ENCODE peak calls at places on chromosomes 4 and X, in five cellular contexts. One of them, this sample, is unnamed.

GRCh38 chrX:139246295-139246694 is 284.2 kb upstream of the F9 start:
- DNase-seq in GM23248: peak; percentile 45
- DNase-seq in NCI-H1092: no peak
- DNase-seq in activated T-helper 1 cell treated with anti-CD3 and anti-CD28 coated beads, Interleukin-12 subunit alpha, Interleukin-12 subunit beta, Interleukin-2, Interleukin-4 antibody, amounts not matched to agents 30 ng/mL and 10 ng/mL and 1 ng/mL, durations not matched to agents 14 hours and 24 hours and 36 hours: no peak
- DNase-seq in H4: no peak
- DNase-seq in this sample: no peak

GRCh38 chr4:121519236-121519838 is 138.5 kb upstream of the QRFPR start:
- DNase-seq in GM23248: no peak
- DNase-seq in NCI-H1092: no peak
- DNase-seq in activated T-helper 1 cell treated with anti-CD3 and anti-CD28 coated beads, Interleukin-12 subunit alpha, Interleukin-12 subunit beta, Interleukin-2, Interleukin-4 antibody, amounts not matched to agents 30 ng/mL and 10 ng/mL and 1 ng/mL, durations not matched to agents 14 hours and 24 hours and 36 hours: no peak
- DNase-seq in H4: no peak
- DNase-seq in this sample: no peak

GRCh38 chr4:167885872-167886271 is 206.5 kb upstream of the ANXA10 start:
- DNase-seq in GM23248: no peak
- DNase-seq in NCI-H1092: no peak
- DNase-seq in activated T-helper 1 cell treated with anti-CD3 and anti-CD28 coated beads, Interleukin-12 subunit alpha, Interleukin-12 subunit beta, Interleukin-2, Interleukin-4 antibody, amounts not matched to agents 30 ng/mL and 10 ng/mL and 1 ng/mL, durations not matched to agents 14 hours and 24 hours and 36 hours: no peak
- DNase-seq in H4: no peak
- DNase-seq in this sample: no peak

GRCh38 chr4:77635246-77635645 is 29.6 kb downstream of the CXCL13 start:
- DNase-seq in GM23248: no peak
- DNase-seq in NCI-H1092: no peak
- DNase-seq in activated T-helper 1 cell treated with anti-CD3 and anti-CD28 coated beads, Interleukin-12 subunit alpha, Interleukin-12 subunit beta, Interleukin-2, Interleukin-4 antibody, amounts not matched to agents 30 ng/mL and 10 ng/mL and 1 ng/mL, durations not matched to agents 14 hours and 24 hours and 36 hours: no peak
- DNase-seq in H4: no peak
- DNase-seq in this sample: no peak

GRCh38 chrX:37686348-37686736 is 751 bp downstream of the XK start:
- DNase-seq in GM23248: no peak
- DNase-seq in NCI-H1092: no peak
- DNase-seq in activated T-helper 1 cell treated with anti-CD3 and anti-CD28 coated beads, Interleukin-12 subunit alpha, Interleukin-12 subunit beta, Interleukin-2, Interleukin-4 antibody, amounts not matched to agents 30 ng/mL and 10 ng/mL and 1 ng/mL, durations not matched to agents 14 hours and 24 hours and 36 hours: no peak
- DNase-seq in H4: no peak
- DNase-seq in this sample: no peak

GRCh38 chrX:72308566-72309296 is 3.0 kb upstream of the CITED1 start:
- DNase-seq in GM23248: peak; percentile 68
- DNase-seq in NCI-H1092: peak; percentile 59
- DNase-seq in activated T-helper 1 cell treated with anti-CD3 and anti-CD28 coated beads, Interleukin-12 subunit alpha, Interleukin-12 subunit beta, Interleukin-2, Interleukin-4 antibody, amounts not matched to agents 30 ng/mL and 10 ng/mL and 1 ng/mL, durations not matched to agents 14 hours and 24 hours and 36 hours: peak; percentile 10
- DNase-seq in H4: peak; percentile 57
- DNase-seq in this sample: no peak

GRCh38 chrX:130260316-130260715 is 8.4 kb downstream of the ZNF280C start:
- DNase-seq in GM23248: peak; percentile 2
- DNase-seq in NCI-H1092: no peak
- DNase-seq in activated T-helper 1 cell treated with anti-CD3 and anti-CD28 coated beads, Interleukin-12 subunit alpha, Interleukin-12 subunit beta, Interleukin-2, Interleukin-4 antibody, amounts not matched to agents 30 ng/mL and 10 ng/mL and 1 ng/mL, durations not matched to agents 14 hours and 24 hours and 36 hours: no peak
- DNase-seq in H4: no peak
- DNase-seq in this sample: no peak

GRCh38 chr4:184387351-184387750 is 87.0 kb downstream of the IRF2 start:
- DNase-seq in GM23248: no peak
- DNase-seq in NCI-H1092: no peak
- DNase-seq in activated T-helper 1 cell treated with anti-CD3 and anti-CD28 coated beads, Interleukin-12 subunit alpha, Interleukin-12 subunit beta, Interleukin-2, Interleukin-4 antibody, amounts not matched to agents 30 ng/mL and 10 ng/mL and 1 ng/mL, durations not matched to agents 14 hours and 24 hours and 36 hours: no peak
- DNase-seq in H4: no peak
- DNase-seq in this sample: no peak

GRCh38 chr4:123133397-123134050 is 211.1 kb upstream of the NUDT6 start:
- DNase-seq in GM23248: no peak
- DNase-seq in NCI-H1092: no peak
- DNase-seq in activated T-helper 1 cell treated with anti-CD3 and anti-CD28 coated beads, Interleukin-12 subunit alpha, Interleukin-12 subunit beta, Interleukin-2, Interleukin-4 antibody, amounts not matched to agents 30 ng/mL and 10 ng/mL and 1 ng/mL, durations not matched to agents 14 hours and 24 hours and 36 hours: no peak
- DNase-seq in H4: no peak
- DNase-seq in this sample: no peak

GRCh38 chr4:150826302-150826701 is 188.8 kb downstream of the LRBA start:
- DNase-seq in GM23248: no peak
- DNase-seq in NCI-H1092: no peak
- DNase-seq in activated T-helper 1 cell treated with anti-CD3 and anti-CD28 coated beads, Interleukin-12 subunit alpha, Interleukin-12 subunit beta, Interleukin-2, Interleukin-4 antibody, amounts not matched to agents 30 ng/mL and 10 ng/mL and 1 ng/mL, durations not matched to agents 14 hours and 24 hours and 36 hours: no peak
- DNase-seq in H4: no peak
- DNase-seq in this sample: no peak

GRCh38 chrX:124042042-124042441 is 80.5 kb downstream of the STAG2 start:
- DNase-seq in GM23248: no peak
- DNase-seq in NCI-H1092: no peak
- DNase-seq in activated T-helper 1 cell treated with anti-CD3 and anti-CD28 coated beads, Interleukin-12 subunit alpha, Interleukin-12 subunit beta, Interleukin-2, Interleukin-4 antibody, amounts not matched to agents 30 ng/mL and 10 ng/mL and 1 ng/mL, durations not matched to agents 14 hours and 24 hours and 36 hours: no peak
- DNase-seq in H4: no peak
- DNase-seq in this sample: no peak

GRCh38 chrX:129654652-129655546 is at the start of gene APLN:
- DNase-seq in GM23248: peak; percentile 68
- DNase-seq in NCI-H1092: peak; percentile 51
- DNase-seq in activated T-helper 1 cell treated with anti-CD3 and anti-CD28 coated beads, Interleukin-12 subunit alpha, Interleukin-12 subunit beta, Interleukin-2, Interleukin-4 antibody, amounts not matched to agents 30 ng/mL and 10 ng/mL and 1 ng/mL, durations not matched to agents 14 hours and 24 hours and 36 hours: no peak
- DNase-seq in H4: peak; percentile 16
- DNase-seq in this sample: no peak

GRCh38 chr4:3422808-3423297 is 18.9 kb upstream of the HGFAC start:
- DNase-seq in GM23248: no peak
- DNase-seq in NCI-H1092: no peak
- DNase-seq in activated T-helper 1 cell treated with anti-CD3 and anti-CD28 coated beads, Interleukin-12 subunit alpha, Interleukin-12 subunit beta, Interleukin-2, Interleukin-4 antibody, amounts not matched to agents 30 ng/mL and 10 ng/mL and 1 ng/mL, durations not matched to agents 14 hours and 24 hours and 36 hours: no peak
- DNase-seq in H4: no peak
- DNase-seq in this sample: no peak

GRCh38 chr4:78552398-78553396 is 1.1 kb downstream of the ANXA3 start:
- DNase-seq in GM23248: no peak
- DNase-seq in NCI-H1092: no peak
- DNase-seq in activated T-helper 1 cell treated with anti-CD3 and anti-CD28 coated beads, Interleukin-12 subunit alpha, Interleukin-12 subunit beta, Interleukin-2, Interleukin-4 antibody, amounts not matched to agents 30 ng/mL and 10 ng/mL and 1 ng/mL, durations not matched to agents 14 hours and 24 hours and 36 hours: no peak
- DNase-seq in H4: peak; percentile 45
- DNase-seq in this sample: no peak

GRCh38 chr4:55545681-55546632 is 752 bp downstream of the CLOCK start:
- DNase-seq in GM23248: peak; percentile 88
- DNase-seq in NCI-H1092: peak; percentile 77
- DNase-seq in activated T-helper 1 cell treated with anti-CD3 and anti-CD28 coated beads, Interleukin-12 subunit alpha, Interleukin-12 subunit beta, Interleukin-2, Interleukin-4 antibody, amounts not matched to agents 30 ng/mL and 10 ng/mL and 1 ng/mL, durations not matched to agents 14 hours and 24 hours and 36 hours: peak; percentile 48
- DNase-seq in H4: peak; percentile 53
- DNase-seq in this sample: no peak

GRCh38 chr4:74934016-74934821 is 1.3 kb downstream of the PARM1 start:
- DNase-seq in GM23248: peak; percentile 57
- DNase-seq in NCI-H1092: no peak
- DNase-seq in activated T-helper 1 cell treated with anti-CD3 and anti-CD28 coated beads, Interleukin-12 subunit alpha, Interleukin-12 subunit beta, Interleukin-2, Interleukin-4 antibody, amounts not matched to agents 30 ng/mL and 10 ng/mL and 1 ng/mL, durations not matched to agents 14 hours and 24 hours and 36 hours: no peak
- DNase-seq in H4: peak; percentile 19
- DNase-seq in this sample: no peak

GRCh38 chr4:123832173-123833026 is 435.8 kb downstream of the SPRY1 start:
- DNase-seq in GM23248: peak; percentile 97
- DNase-seq in NCI-H1092: no peak
- DNase-seq in activated T-helper 1 cell treated with anti-CD3 and anti-CD28 coated beads, Interleukin-12 subunit alpha, Interleukin-12 subunit beta, Interleukin-2, Interleukin-4 antibody, amounts not matched to agents 30 ng/mL and 10 ng/mL and 1 ng/mL, durations not matched to agents 14 hours and 24 hours and 36 hours: no peak
- DNase-seq in H4: peak; percentile 97
- DNase-seq in this sample: peak; percentile 99

This sample was measured in non-pigmented ciliary epithelial cell.